ENCODE peak calls at places on chromosomes 11 and 22, in six cellular contexts. T is CD4-positive, CD25-positive, alpha-beta regulatory T cell; H is neuronal stem cell; Y is stimulated activated CD4-positive, alpha-beta T cell treated with anti-CD3 and anti-CD28 coated beads, Interleukin-1b, Interleukin-23, amount 100 ng/mL, for 48 hours; Q is fibroblast of the aortic adventitia; S is aorta. N is an unnamed sample.

GRCh38 chr11:120021978-120022377 is 115.9 kb downstream of the TRIM29 start:
- DNase-seq in T (no peak), H (no peak), Y (no peak), Q (no peak), S (no peak), N (no peak)

GRCh38 chr11:103737791-103738190 is 298.6 kb upstream of the DDI1 start:
- DNase-seq in T (no peak), H (peak), Y (no peak), Q (no peak), S (no peak), N (no peak)

GRCh38 chr11:46363455-46363920 is 16.2 kb downstream of the DGKZ start:
- DNase-seq in T (no peak), H (no peak), Y (no peak), Q (no peak), S (no peak), N (no peak)

GRCh38 chr11:70018816-70019215 is 59.3 kb upstream of the ANO1 start:
- DNase-seq in T (no peak), H (no peak), Y (no peak), Q (no peak), S (no peak), N (no peak)

GRCh38 chr11:114243461-114244372 is 52.5 kb upstream of the NNMT start:
- DNase-seq in T (no peak), H (no peak), Y (no peak), Q (no peak), S (no peak), N (no peak)

GRCh38 chr22:35039625-35040024 is 26.3 kb upstream of the ISX start:
- DNase-seq in T (no peak), H (no peak), Y (no peak), Q (no peak), S (no peak), N (no peak)

GRCh38 chr11:12050911-12051667 is 42.7 kb upstream of the DKK3 start:
- DNase-seq in T (no peak), H (no peak), Y (no peak), Q (no peak), S (no peak), N (no peak)

GRCh38 chr22:47558828-47559700 is 796.6 kb downstream of the TBC1D22A start:
- DNase-seq in T (no peak), H (no peak), Y (no peak), Q (no peak), S (no peak), N (no peak)

GRCh38 chr11:35487532-35488078 is 37.8 kb downstream of the PAMR1 start:
- DNase-seq in T (no peak), H (peak), Y (no peak), Q (peak), S (no peak), N (no peak)

GRCh38 chr11:62132188-62132587 is 8.4 kb downstream of the INCENP start:
- DNase-seq in T (no peak), H (no peak), Y (no peak), Q (no peak), S (no peak), N (no peak)

GRCh38 chr11:75199412-75199955 is 41.1 kb upstream of the TPBGL start:
- DNase-seq in T (no peak), H (no peak), Y (no peak), Q (no peak), S (no peak), N (no peak)